ENCODE peak calls at places on chromosomes 11 and 22, in five cellular contexts. Z is hepatocyte, G is A549, O is psoas muscle, W is lung. Q is an unnamed sample.
A peak's percentile ranks its signal among the peaks of the same experiment; 100 is the strongest.

GRCh38 chr11:61683961-61684869 is 4.0 kb downstream of the DAGLA start:
- DNase-seq in Z (no peak), G (no peak), O (peak; percentile 52), W (no peak), Q (no peak)

GRCh38 chr11:65975771-65976170 is 14.2 kb downstream of the SART1 start:
- DNase-seq in Z (no peak), G (no peak), W (no peak), O (no peak), Q (no peak)

GRCh38 chr11:4704790-4705334 is 278 bp downstream of the MMP26 start:
- DNase-seq in G (no peak), O (no peak), W (no peak), Z (no peak), Q (no peak)

GRCh38 chr11:126405906-126406305 is 50.4 kb downstream of the ST3GAL4 start:
- DNase-seq in Z (no peak), O (no peak), G (no peak), W (no peak), Q (no peak)

GRCh38 chr11:3859373-3859881 is 4.0 kb downstream of the STIM1 start:
- DNase-seq in G (no peak), O (peak; percentile 91), W (no peak), Z (no peak), Q (peak; percentile 74)

GRCh38 chr11:10301656-10302293 is 3.1 kb upstream of the ADM start:
- DNase-seq in Z (no peak), G (no peak), O (no peak), W (no peak), Q (no peak)

GRCh38 chr11:91164452-91164822 is 941.6 kb upstream of the CHORDC1 start:
- DNase-seq in O (no peak), W (no peak), Z (peak; percentile 7), G (peak; percentile 20), Q (no peak)

GRCh38 chr11:72719144-72719543 is 33.1 kb downstream of the ARAP1 start:
- DNase-seq in W (no peak), Z (no peak), O (peak; percentile 71), G (no peak), Q (peak; percentile 61)

GRCh38 chr11:12556788-12557384 is 117.3 kb upstream of the TEAD1 start:
- DNase-seq in Z (peak; percentile 73), O (peak; percentile 71), G (peak; percentile 80), W (peak; percentile 75), Q (peak; percentile 65)

GRCh38 chr11:117795726-117796455 is 1.1 kb downstream of the DSCAML1 start:
- DNase-seq in W (no peak), G (no peak), Z (no peak), O (no peak), Q (no peak)

GRCh38 chr11:57598831-57599155 is 1.3 kb downstream of the SERPING1 start:
- DNase-seq in W (no peak), G (no peak), O (no peak), Z (peak; percentile 19), Q (no peak)

GRCh38 chr11:59182457-59183151 is 10.7 kb downstream of the DTX4 start:
- DNase-seq in Z (peak; percentile 56), G (peak; percentile 23), W (no peak), O (no peak), Q (no peak)

GRCh38 chr11:126419801-126420729 is 64.6 kb downstream of the ST3GAL4 start:
- DNase-seq in G (no peak), Z (no peak), O (no peak), W (no peak), Q (no peak)

GRCh38 chr11:118152552-118153471 is at the start of gene SCN4B:
- DNase-seq in Z (peak; percentile 88), W (peak; percentile 49), O (peak; percentile 79), G (peak; percentile 18), Q (peak; percentile 73)

GRCh38 chr11:65961267-65962135 is at the start of gene SART1:
- DNase-seq in O (peak; percentile 99), Z (peak; percentile 99), W (peak; percentile 97), G (peak; percentile 98), Q (peak; percentile 97)

GRCh38 chr11:1083621-1084551 is 9.2 kb downstream of the MUC2 start:
- DNase-seq in W (no peak), O (peak; percentile 45), G (no peak), Z (no peak), Q (no peak)

GRCh38 chr11:63099555-63099954 is 44.5 kb downstream of the SLC22A24 start:
- DNase-seq in O (no peak), W (no peak), G (no peak), Z (no peak), Q (no peak)

GRCh38 chr11:57493507-57494503 is 21.7 kb downstream of the SLC43A1 start:
- DNase-seq in O (peak; percentile 72), W (peak; percentile 74), Z (peak; percentile 87), G (peak; percentile 73), Q (no peak)

GRCh38 chr11:899724-900123 is 10.9 kb downstream of the CHID1 start:
- DNase-seq in W (no peak), G (no peak), O (no peak), Z (no peak), Q (no peak)

GRCh38 chr11:84476581-84476980 is 1150.6 kb downstream of the DLG2 start:
- DNase-seq in W (no peak), Z (no peak), O (no peak), G (no peak), Q (no peak)

GRCh38 chr22:23268877-23269276 is 88.6 kb downstream of the BCR start:
- DNase-seq in G (no peak), O (no peak), Z (no peak), W (no peak), Q (no peak)

GRCh38 chr11:131998020-131998419 is 627.6 kb downstream of the NTM start:
- DNase-seq in W (no peak), G (no peak), Z (peak; percentile 72), O (no peak), Q (no peak)

GRCh38 chr11:82680252-82680651 is 53.4 kb downstream of the FAM181B start:
- DNase-seq in O (no peak), Z (no peak), G (no peak), W (no peak), Q (no peak)

GRCh38 chr11:59658036-59658435 is 10.8 kb downstream of the PATL1 start:
- DNase-seq in O (no peak), Z (no peak), G (no peak), W (no peak), Q (no peak)

GRCh38 chr11:279040-279965 is 1.1 kb downstream of the NLRP6 start:
- DNase-seq in W (no peak), G (no peak), O (peak; percentile 55), Z (no peak), Q (no peak)

GRCh38 chr11:96013459-96014213 is 89.7 kb upstream of the MTMR2 start:
- DNase-seq in O (no peak), W (no peak), G (no peak), Z (no peak), Q (no peak)

GRCh38 chr11:69977951-69978350 is 100.2 kb upstream of the ANO1 start:
- DNase-seq in Z (no peak), G (no peak), W (no peak), O (no peak), Q (no peak)

GRCh38 chr22:41526802-41527799 is 17.2 kb downstream of the POLR3H start:
- DNase-seq in Z (peak; percentile 48), W (no peak), O (peak; percentile 84), G (peak; percentile 36), Q (no peak)

GRCh38 chr11:129143335-129143734 is 48.8 kb downstream of the ARHGAP32 start:
- DNase-seq in W (peak; percentile 54), G (peak; percentile 91), O (peak; percentile 83), Z (peak; percentile 88), Q (peak; percentile 26)

GRCh38 chr11:72333657-72334056 is 89.7 kb upstream of the PHOX2A start:
- DNase-seq in Z (peak; percentile 25), O (no peak), W (no peak), G (peak; percentile 6), Q (no peak)

DNA sequence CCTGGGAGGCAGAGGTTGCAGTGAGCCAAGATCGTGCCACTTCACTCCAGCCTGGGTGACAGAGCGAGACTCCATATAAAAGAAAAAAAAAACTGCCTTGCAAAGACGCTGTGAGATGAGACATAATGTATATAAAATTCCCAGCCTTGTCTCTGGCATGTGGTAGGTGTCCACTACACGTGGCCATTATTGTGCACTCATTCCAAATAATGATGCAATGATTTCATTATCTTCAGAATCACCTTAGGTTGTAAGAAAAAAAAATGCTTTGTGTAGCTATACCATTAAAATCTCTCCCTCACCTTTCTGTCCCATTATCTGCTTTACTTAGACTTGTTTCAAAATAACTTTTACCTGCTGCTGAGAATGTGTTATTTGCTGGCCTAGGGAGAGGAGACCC is 41.6 kb downstream of the C11orf96 start:
- DNase-seq in Z (no peak), O (no peak), G (no peak), W (no peak), Q (no peak)
- H3K27ac ChIP-seq in Z (no peak overlapping the region), O (no peak overlapping the region), G (peak overlapping the region; percentile 29), W (peak overlapping the region; percentile 66), Q (no peak overlapping the region)

DNA sequence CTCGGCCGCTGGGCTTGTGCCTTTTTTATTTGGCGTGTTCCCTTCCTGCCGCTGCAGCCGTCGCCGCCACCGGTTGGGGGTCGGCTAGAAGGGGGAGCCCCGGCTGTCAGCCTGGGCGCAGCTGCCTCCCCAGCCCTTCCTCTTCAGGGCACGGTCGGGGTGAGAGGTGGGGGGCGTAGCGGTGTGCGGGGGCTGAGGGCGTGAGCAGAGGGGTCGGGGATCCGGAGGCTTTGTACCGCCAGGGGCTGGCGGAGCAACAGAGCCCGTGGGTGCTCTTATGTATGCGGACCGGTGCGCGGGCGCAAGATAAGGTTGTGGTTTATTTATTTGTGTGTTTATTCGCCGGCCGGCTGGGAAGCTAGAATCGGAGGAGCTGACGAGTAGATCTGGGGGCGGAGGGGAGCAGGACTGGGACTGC is 482 bp downstream of the ZBTB16 start:
- DNase-seq in O (peak; percentile 76), Z (no peak), W (no peak), G (peak; percentile 29), Q (no peak)
- H3K27ac ChIP-seq in O (peak overlapping the region; percentile 99), Z (peak overlapping the region; percentile 95), W (peak overlapping the region; percentile 93), G (no peak overlapping the region), Q (peak overlapping the region; percentile 99)

DNA sequence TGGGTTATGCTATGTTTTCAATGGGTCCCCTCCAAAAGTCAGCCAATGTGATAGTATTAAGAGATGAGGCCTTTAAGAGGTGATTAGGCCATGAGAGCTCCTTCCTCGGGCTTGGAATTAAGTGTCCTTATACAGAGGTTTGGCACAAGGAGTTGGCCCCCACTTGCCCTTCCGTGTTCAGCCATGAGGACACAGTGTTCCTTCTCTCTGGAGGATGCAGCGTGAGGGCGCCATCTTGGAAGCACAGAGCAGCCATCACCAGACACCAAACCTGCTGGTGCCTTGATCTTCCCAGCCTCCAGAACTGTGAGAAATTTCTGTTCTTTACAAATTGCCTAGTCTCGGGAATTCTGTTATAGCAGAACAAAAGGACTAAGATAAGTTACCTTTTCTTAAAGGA is 26.9 kb downstream of the POU2AF3 start:
- DNase-seq in Z (no peak), G (no peak), W (no peak), O (peak; percentile 47), Q (no peak)
- H3K27ac ChIP-seq in Z (no peak overlapping the region), G (no peak overlapping the region), W (no peak overlapping the region), O (no peak overlapping the region), Q (no peak overlapping the region)

DNA sequence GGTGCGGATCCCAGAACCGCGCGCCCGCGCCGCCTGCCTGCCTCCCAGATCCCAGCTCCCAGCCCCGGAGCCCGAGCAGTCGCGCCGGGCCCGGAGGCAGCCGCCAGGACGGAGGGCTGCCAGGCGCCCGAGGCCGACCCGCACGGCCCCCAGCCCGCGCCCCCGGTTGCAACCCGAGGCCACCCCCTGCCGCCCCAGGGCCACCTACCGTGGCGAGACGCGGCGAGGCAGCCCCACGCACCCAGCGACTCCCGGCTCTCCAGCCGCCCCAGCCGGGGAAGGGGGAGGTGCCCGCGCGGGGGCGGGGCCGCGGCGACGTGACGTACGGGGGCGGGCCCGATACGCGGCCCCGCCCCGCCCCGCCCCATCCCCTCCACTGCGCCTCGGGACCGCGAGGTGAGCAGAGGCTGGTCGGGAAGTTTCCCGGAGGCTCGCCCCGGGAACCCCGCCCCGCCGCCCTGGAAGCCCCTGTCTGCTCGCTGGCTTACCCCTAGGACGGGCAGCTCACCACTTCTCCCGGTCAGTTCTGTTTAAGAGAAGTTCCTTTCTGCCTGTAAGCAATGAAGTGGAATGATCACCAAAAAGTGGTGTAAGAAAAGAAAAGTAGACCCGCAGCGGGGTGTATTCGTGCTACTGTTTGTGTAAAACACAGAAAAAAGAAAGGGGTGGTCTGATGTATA is at the start of gene TPST2:
- DNase-seq in Z (peak; percentile 93), G (peak; percentile 60), W (peak; percentile 72), O (peak; percentile 88), Q (peak; percentile 78)
- H3K27ac ChIP-seq in Z (peak within 1 kb of the TSS; percentile 78), G (peak within 1 kb of the TSS; percentile 97), W (peak within 1 kb of the TSS; percentile 90), O (peak within 1 kb of the TSS; percentile 89), Q (peak within 1 kb of the TSS; percentile 87)

Q was measured in heart right ventricle.